ENCODE peak calls at places on chromosome 14, in nine cellular contexts. V is glutamatergic neuron; W is stimulated activated CD8-positive, alpha-beta memory T cell treated with anti-CD3 and anti-CD28 coated beads, Interleukin-12 subunit alpha, Interleukin-12 subunit beta, amount 100 ng/mL, for 4 hours; T is hippocampal formation; M is NCI-H1436 treated with DMSO at 0.1 percent for 48 hours; B is HEK293T; Y is neural crest cell; Q is left colon; K is GM12865. F is an unnamed sample.

GRCh38 chr14:70152704-70153103 is 36.0 kb downstream of the SLC8A3 start:
- DNase-seq in V (no peak), W (no peak), T (no peak), M (no peak), B (no peak), Y (no peak), Q (no peak), K (no peak), F (no peak)

GRCh38 chr14:43503508-43503907 is 1003.6 kb downstream of the FSCB start:
- DNase-seq in V (no peak), W (no peak), T (no peak), M (no peak), B (no peak), Y (no peak), Q (no peak), K (no peak), F (no peak)

GRCh38 chr14:78405071-78405856 is 235.1 kb downstream of the NRXN3 start:
- DNase-seq in V (no peak), W (no peak), T (no peak), M (no peak), B (no peak), Y (no peak), Q (no peak), K (peak), F (no peak)

GRCh38 chr14:104866451-104867370 is 1.6 kb downstream of the CEP170B start:
- DNase-seq in V (peak), W (no peak), T (no peak), M (peak), B (no peak), Y (no peak), Q (peak), K (no peak), F (no peak)

GRCh38 chr14:58668848-58669480 is 31.2 kb downstream of the DACT1 start:
- DNase-seq in V (no peak), W (no peak), T (no peak), M (no peak), B (peak), Y (no peak), Q (no peak), K (no peak), F (no peak)

GRCh38 chr14:57293851-57294837 is 25.4 kb downstream of the AP5M1 start:
- DNase-seq in V (no peak), W (no peak), T (no peak), M (no peak), B (no peak), Y (no peak), Q (no peak), K (no peak), F (peak)

GRCh38 chr14:102363182-102363952 is 626 bp downstream of the TECPR2 start:
- DNase-seq in V (no peak), W (peak), T (no peak), M (no peak), B (no peak), Y (peak), Q (peak), K (peak), F (no peak)

GRCh38 chr14:75539562-75540478 is 17.6 kb downstream of the BATF start:
- DNase-seq in V (no peak), W (no peak), T (no peak), M (no peak), B (no peak), Y (no peak), Q (no peak), K (peak), F (no peak)

GRCh38 chr14:55938249-55938791 is 179.9 kb upstream of the PELI2 start:
- DNase-seq in V (no peak), W (no peak), T (peak), M (no peak), B (no peak), Y (no peak), Q (peak), K (no peak), F (peak)

GRCh38 chr14:69346710-69347109 is 51.4 kb downstream of the ERH start:
- DNase-seq in V (peak), W (no peak), T (no peak), M (no peak), B (peak), Y (peak), Q (no peak), K (no peak), F (peak)

GRCh38 chr14:104291123-104292000 is 153.0 kb downstream of the KIF26A start:
- DNase-seq in V (peak), W (no peak), T (no peak), M (no peak), B (no peak), Y (no peak), Q (peak), K (no peak), F (no peak)

GRCh38 chr14:28676481-28676880 is 90.1 kb upstream of the FOXG1 start:
- DNase-seq in V (no peak), W (no peak), T (no peak), M (no peak), B (no peak), Y (no peak), Q (no peak), K (peak), F (peak)

GRCh38 chr14:103552011-103552797 is 10.3 kb downstream of the BAG5 start:
- DNase-seq in V (no peak), W (no peak), T (no peak), M (no peak), B (no peak), Y (no peak), Q (peak), K (no peak), F (peak)

GRCh38 chr14:51735851-51736250 is 84.1 kb downstream of the FRMD6 start:
- DNase-seq in V (no peak), W (no peak), T (no peak), M (no peak), B (no peak), Y (no peak), Q (no peak), K (no peak), F (peak)

GRCh38 chr14:104094709-104095425 is 9.4 kb downstream of the ASPG start:
- DNase-seq in V (peak), W (peak), T (peak), M (no peak), B (peak), Y (peak), Q (peak), K (peak), F (peak)

GRCh38 chr14:61927015-61927414 is 164.8 kb downstream of the SNAPC1 start:
- DNase-seq in V (no peak), W (no peak), T (no peak), M (no peak), B (no peak), Y (no peak), Q (no peak), K (no peak), F (no peak)

GRCh38 chr14:59438148-59438766 is 26.9 kb downstream of the GPR135 start:
- DNase-seq in V (no peak), W (no peak), T (no peak), M (no peak), B (no peak), Y (no peak), Q (no peak), K (no peak), F (peak)

GRCh38 chr14:101004176-101004575 is 100.7 kb upstream of the RTL1 start:
- DNase-seq in V (no peak), W (no peak), T (no peak), M (no peak), B (no peak), Y (no peak), Q (no peak), K (no peak), F (no peak)

GRCh38 chr14:94028450-94028826 is 2.3 kb downstream of the OTUB2 start:
- DNase-seq in V (no peak), W (no peak), T (no peak), M (no peak), B (no peak), Y (no peak), Q (no peak), K (peak), F (no peak)

GRCh38 chr14:50762001-50762930 is 68.7 kb downstream of the NIN start:
- DNase-seq in V (no peak), W (no peak), T (no peak), M (no peak), B (no peak), Y (no peak), Q (no peak), K (peak), F (peak)

GRCh38 chr14:96497087-96497486 is 5.1 kb upstream of the PAPOLA start:
- DNase-seq in V (no peak), W (no peak), T (no peak), M (no peak), B (no peak), Y (no peak), Q (no peak), K (peak), F (peak)

GRCh38 chr14:50937325-50937724 is 7.0 kb downstream of the PYGL start:
- DNase-seq in V (no peak), W (no peak), T (no peak), M (no peak), B (no peak), Y (no peak), Q (no peak), K (no peak), F (peak)

GRCh38 chr14:35944847-35945246 is 118.7 kb downstream of the BRMS1L start:
- DNase-seq in V (peak), W (no peak), T (no peak), M (no peak), B (peak), Y (no peak), Q (peak), K (peak), F (no peak)

GRCh38 chr14:75630695-75631452 is 29.8 kb downstream of the ERG28 start:
- DNase-seq in V (no peak), W (no peak), T (no peak), M (no peak), B (no peak), Y (no peak), Q (no peak), K (no peak), F (no peak)

GRCh38 chr14:37483672-37484071 is 111.4 kb downstream of the FOXA1 start:
- DNase-seq in V (no peak), W (no peak), T (no peak), M (no peak), B (no peak), Y (no peak), Q (no peak), K (no peak), F (no peak)

GRCh38 chr14:95123895-95124579 is 33.3 kb downstream of the DICER1 start:
- DNase-seq in V (no peak), W (no peak), T (no peak), M (no peak), B (no peak), Y (no peak), Q (no peak), K (no peak), F (no peak)

GRCh38 chr14:104332634-104333270 is 194.4 kb downstream of the KIF26A start:
- DNase-seq in V (no peak), W (no peak), T (no peak), M (no peak), B (no peak), Y (no peak), Q (no peak), K (no peak), F (no peak)

GRCh38 chr14:71049435-71050147 is 142.3 kb downstream of the PCNX1 start:
- DNase-seq in V (no peak), W (no peak), T (no peak), M (no peak), B (no peak), Y (no peak), Q (no peak), K (no peak), F (peak)

GRCh38 chr14:78399316-78399889 is 229.2 kb downstream of the NRXN3 start:
- DNase-seq in V (no peak), W (no peak), T (no peak), M (no peak), B (no peak), Y (peak), Q (no peak), K (peak), F (no peak)

GRCh38 chr14:96660667-96661066 is 136.5 kb upstream of the VRK1 start:
- DNase-seq in V (no peak), W (no peak), T (no peak), M (no peak), B (no peak), Y (no peak), Q (no peak), K (peak), F (no peak)

GRCh38 chr14:76421662-76422061 is 45.7 kb downstream of the ESRRB start:
- DNase-seq in V (no peak), W (no peak), T (no peak), M (no peak), B (no peak), Y (no peak), Q (no peak), K (no peak), F (no peak)

F was measured in amniotic epithelial cell.